ENCODE peak calls at places on chromosomes 11 and 22, in eight cellular contexts. Z is NB4; C is activated effector memory CD4-positive, alpha-beta T cell treated with anti-CD3 and anti-CD28 coated beads, Interleukin-2, amount 50 U/mL, for 16 hours; H is activated CD4-positive, alpha-beta T cell treated with anti-CD3 and anti-CD28 coated beads, Interleukin-2, amount 50 U/mL, for 1 hour; I is NCI-H1417 treated with DMSO at 0.1 percent for 48 hours; L is activated T-helper 9 cell treated with anti-CD3 and anti-CD28 coated beads, Interleukin-2, amount 50 U/mL, for 16 hours; T is A549; M is AG20443. J is an unnamed sample.

GRCh38 chr22:29737251-29738117 is 17.7 kb downstream of the CABP7 start:
- DNase-seq in Z (no peak), C (no peak), H (no peak), I (no peak), L (no peak), T (no peak), M (no peak), J (no peak)

GRCh38 chr11:62556102-62556871 is 9.7 kb upstream of the AHNAK start:
- DNase-seq in Z (peak), C (peak), H (peak), I (no peak), L (peak), T (peak), M (peak), J (peak)

GRCh38 chr11:8258771-8259170 is 4.9 kb downstream of the LMO1 start:
- DNase-seq in Z (peak), C (no peak), H (no peak), I (no peak), L (no peak), T (no peak), M (peak), J (peak)

GRCh38 chr22:28992565-28993326 is 68.9 kb downstream of the C22orf31 start:
- DNase-seq in Z (no peak), C (no peak), H (no peak), I (no peak), L (no peak), T (no peak), M (no peak), J (no peak)

GRCh38 chr11:85843929-85844328 is 11.3 kb upstream of the CCDC83 start:
- DNase-seq in Z (no peak), C (no peak), H (no peak), I (no peak), L (no peak), T (no peak), M (no peak), J (no peak)

GRCh38 chr11:101582242-101583052 is 1.4 kb downstream of the TRPC6 start:
- DNase-seq in Z (no peak), C (no peak), H (no peak), I (no peak), L (no peak), T (peak), M (peak), J (no peak)

GRCh38 chr22:39821008-39821407 is 72.6 kb downstream of the ENTHD1 start:
- DNase-seq in Z (no peak), C (no peak), H (no peak), I (no peak), L (no peak), T (no peak), M (no peak), J (no peak)

GRCh38 chr11:34599406-34599901 is 21.4 kb upstream of the EHF start:
- DNase-seq in Z (no peak), C (no peak), H (no peak), I (no peak), L (no peak), T (peak), M (peak), J (no peak)

GRCh38 chr11:11757871-11758270 is 83.9 kb upstream of the USP47 start:
- DNase-seq in Z (no peak), C (no peak), H (no peak), I (no peak), L (no peak), T (no peak), M (peak), J (no peak)

J was measured in sigmoid colon.